ENCODE peak calls at places on chromosomes 7 and 10, in seven cellular contexts. T, K, M, Y, D, U and J are unnamed samples.

GRCh38 chr7:93558705-93559614 is 15.6 kb downstream of the CALCR start:
- DNase-seq in Y (no peak), U (no peak), D (no peak), M (no peak), T (no peak), K (no peak), J (no peak)

GRCh38 chr10:51468424-51468823 is 231.0 kb downstream of the CSTF2T start:
- DNase-seq in M (no peak), D (no peak), Y (no peak), K (peak), U (no peak), T (no peak), J (no peak)

GRCh38 chr10:123665371-123666286 is 526 bp upstream of the GPR26 start:
- DNase-seq in M (no peak), U (no peak), D (no peak), T (no peak), K (no peak), Y (no peak), J (no peak)

GRCh38 chr10:35452847-35453246 is 116.5 kb downstream of the CCNY start:
- DNase-seq in D (no peak), T (no peak), M (no peak), Y (no peak), U (no peak), K (no peak), J (no peak)

GRCh38 chr10:79111427-79111826 is 42.7 kb downstream of the ZMIZ1 start:
- DNase-seq in M (no peak), U (peak), Y (no peak), K (peak), T (no peak), D (no peak), J (no peak)

GRCh38 chr10:47047577-47048532 is 136.6 kb downstream of the PTPN20 start:
- DNase-seq in M (peak), U (peak), K (peak), T (peak), Y (peak), D (peak), J (peak)

GRCh38 chr10:120221873-120222485 is 235.0 kb upstream of the PLPP4 start:
- DNase-seq in M (peak), K (peak), U (peak), Y (peak), T (no peak), D (no peak), J (peak)

GRCh38 chr7:33578166-33578565 is 327.2 kb upstream of the BMPER start:
- DNase-seq in T (no peak), U (peak), K (peak), Y (no peak), M (no peak), D (no peak), J (no peak)

GRCh38 chr10:94938383-94938782 is at the start of gene CYP2C9:
- DNase-seq in D (no peak), M (no peak), U (no peak), K (no peak), T (no peak), Y (no peak), J (no peak)

GRCh38 chr10:13439771-13440708 is 88.8 kb downstream of the BEND7 start:
- DNase-seq in M (peak), U (peak), K (peak), D (peak), T (peak), Y (peak), J (peak)

GRCh38 chr10:64846706-64847105 is 1325.5 kb downstream of the REEP3 start:
- DNase-seq in U (no peak), Y (no peak), M (no peak), D (no peak), K (no peak), T (no peak), J (no peak)

GRCh38 chr10:88810196-88810961 is 7.8 kb downstream of the LIPM start:
- DNase-seq in Y (peak), T (no peak), D (no peak), M (peak), K (peak), U (peak), J (peak)

GRCh38 chr7:101125989-101126650 is 784 bp upstream of the SERPINE1 start:
- DNase-seq in Y (peak), M (peak), D (no peak), T (no peak), U (peak), K (no peak), J (no peak)

GRCh38 chr10:132928261-132928660 is 14.1 kb downstream of the CFAP46 start:
- DNase-seq in D (no peak), T (no peak), M (no peak), U (no peak), K (no peak), Y (no peak), J (no peak)

GRCh38 chr10:115950320-115950719 is 322.7 kb downstream of the GFRA1 start:
- DNase-seq in T (no peak), M (no peak), Y (no peak), K (no peak), D (no peak), U (peak), J (no peak)

GRCh38 chr10:11442001-11442773 is 169.3 kb downstream of the USP6NL start:
- DNase-seq in M (no peak), U (no peak), D (no peak), T (no peak), K (no peak), Y (no peak), J (no peak)

GRCh38 chr10:130339911-130340310 is 203.7 kb downstream of the GLRX3 start:
- DNase-seq in K (no peak), T (no peak), Y (no peak), U (no peak), D (no peak), M (no peak), J (no peak)

GRCh38 chr10:103692421-103693069 is 162.8 kb downstream of the SH3PXD2A start:
- DNase-seq in K (no peak), T (no peak), U (no peak), M (no peak), Y (peak), D (no peak), J (no peak)

GRCh38 chr10:12741255-12741915 is 260.1 kb downstream of the CCDC3 start:
- DNase-seq in Y (no peak), T (no peak), U (peak), K (no peak), D (no peak), M (no peak), J (no peak)

GRCh38 chr10:29132821-29133156 is 156.1 kb upstream of the LYZL1 start:
- DNase-seq in Y (no peak), M (no peak), T (no peak), D (no peak), K (no peak), U (no peak), J (no peak)

GRCh38 chr7:74464931-74465906 is 11.5 kb downstream of the GTF2IRD1 start:
- DNase-seq in T (no peak), Y (peak), D (no peak), U (no peak), K (peak), M (peak), J (no peak)

GRCh38 chr10:125136087-125136486 is 24.3 kb downstream of the CTBP2 start:
- DNase-seq in M (no peak), K (no peak), D (no peak), U (no peak), T (no peak), Y (no peak), J (no peak)

GRCh38 chr10:122236690-122237306 is 34.3 kb upstream of the BTBD16 start:
- DNase-seq in T (no peak), M (no peak), U (no peak), D (no peak), Y (no peak), K (peak), J (no peak)